ENCODE peak calls at places on chromosomes 1 and 21, in ten cellular contexts. N is fibroblast of lung, I is breast epithelium, Y is psoas muscle, G is IMR-90, R is left ventricle myocardium inferior, H is dorsolateral prefrontal cortex, E is HL-60, T is cardiac muscle cell, M is uterus. A is an unnamed sample.

GRCh38 chr1:219088778-219089557 is 84.7 kb upstream of the LYPLAL1 start:
- DNase-seq in N (peak), I (no peak), Y (peak), G (peak), R (peak), H (no peak), E (peak), T (no peak), M (peak), A (no peak)

GRCh38 chr1:68231627-68232303 is 558 bp downstream of the WLS start:
- DNase-seq in N (peak), I (peak), Y (peak), G (peak), R (peak), H (no peak), E (no peak), T (peak), M (peak), A (no peak)

GRCh38 chr1:19664453-19665043 is at the start of gene HTR6:
- DNase-seq in N (no peak), I (no peak), Y (no peak), G (no peak), R (no peak), H (no peak), E (no peak), T (peak), M (no peak), A (peak)

GRCh38 chr1:156496211-156496761 is 4.3 kb downstream of the MEF2D start:
- DNase-seq in N (no peak), I (no peak), Y (no peak), G (peak), R (no peak), H (no peak), E (peak), T (no peak), M (peak), A (no peak)

GRCh38 chr1:197598935-197599334 is 176.3 kb downstream of the DENND1B start:
- DNase-seq in N (no peak), I (no peak), Y (no peak), G (no peak), R (no peak), H (no peak), E (no peak), T (no peak), M (no peak), A (no peak)

GRCh38 chr1:88540255-88540654 is 143.8 kb upstream of the PKN2 start:
- DNase-seq in N (no peak), I (no peak), Y (no peak), G (no peak), R (no peak), H (no peak), E (no peak), T (no peak), M (no peak), A (no peak)

GRCh38 chr1:11314959-11315358 is 42.0 kb downstream of the UBIAD1 start:
- DNase-seq in N (no peak), I (no peak), Y (no peak), G (no peak), R (no peak), H (peak), E (no peak), T (no peak), M (peak), A (no peak)

GRCh38 chr1:18091660-18092446 is 15.7 kb upstream of the IGSF21 start:
- DNase-seq in N (peak), I (no peak), Y (peak), G (peak), R (no peak), H (no peak), E (no peak), T (no peak), M (no peak), A (no peak)

GRCh38 chr1:27596261-27596660 is 7.7 kb downstream of the AHDC1 start:
- DNase-seq in N (no peak), I (no peak), Y (no peak), G (no peak), R (no peak), H (no peak), E (no peak), T (no peak), M (no peak), A (no peak)

GRCh38 chr1:163082971-163083370 is 13.8 kb downstream of the RGS4 start:
- DNase-seq in N (peak), I (no peak), Y (no peak), G (no peak), R (peak), H (no peak), E (no peak), T (no peak), M (peak), A (no peak)

GRCh38 chr1:30757196-30757949 is at the start of gene LAPTM5:
- DNase-seq in N (peak), I (no peak), Y (peak), G (no peak), R (peak), H (no peak), E (no peak), T (no peak), M (no peak), A (peak)

GRCh38 chr1:77447669-77448068 is 165.8 kb downstream of the AK5 start:
- DNase-seq in N (no peak), I (no peak), Y (no peak), G (no peak), R (no peak), H (no peak), E (no peak), T (no peak), M (no peak), A (no peak)

GRCh38 chr1:44947060-44947773 is 39.2 kb downstream of the EIF2B3 start:
- DNase-seq in N (peak), I (no peak), Y (no peak), G (peak), R (no peak), H (no peak), E (no peak), T (peak), M (peak), A (no peak)

GRCh38 chr1:11157394-11157793 is 31.8 kb upstream of the ANGPTL7 start:
- DNase-seq in N (no peak), I (no peak), Y (no peak), G (no peak), R (no peak), H (no peak), E (no peak), T (no peak), M (no peak), A (no peak)

GRCh38 chr1:10693497-10694273 is 102.8 kb downstream of the CASZ1 start:
- DNase-seq in N (no peak), I (no peak), Y (peak), G (no peak), R (no peak), H (no peak), E (peak), T (peak), M (no peak), A (peak)

GRCh38 chr1:7447093-7447492 is 324.0 kb upstream of the VAMP3 start:
- DNase-seq in N (no peak), I (no peak), Y (no peak), G (no peak), R (no peak), H (no peak), E (no peak), T (no peak), M (no peak), A (no peak)

GRCh38 chr1:117093091-117093534 is 28.4 kb downstream of the TRIM45 start:
- DNase-seq in N (peak), I (no peak), Y (peak), G (peak), R (no peak), H (no peak), E (no peak), T (peak), M (peak), A (no peak)

GRCh38 chr1:188058801-188059200 is 1230.1 kb downstream of the PLA2G4A start:
- DNase-seq in N (no peak), I (no peak), Y (no peak), G (no peak), R (no peak), H (no peak), E (no peak), T (no peak), M (no peak), A (no peak)

GRCh38 chr1:19815801-19816736 is 986 bp upstream of the RNF186 start:
- DNase-seq in N (no peak), I (no peak), Y (no peak), G (no peak), R (no peak), H (no peak), E (no peak), T (no peak), M (no peak), A (no peak)

GRCh38 chr1:24464378-24464770 is 38.3 kb upstream of the RCAN3 start:
- DNase-seq in N (no peak), I (no peak), Y (no peak), G (peak), R (no peak), H (no peak), E (no peak), T (no peak), M (no peak), A (no peak)

GRCh38 chr1:178749581-178750166 is 24.6 kb downstream of the RALGPS2 start:
- DNase-seq in N (no peak), I (no peak), Y (no peak), G (no peak), R (no peak), H (no peak), E (no peak), T (no peak), M (no peak), A (no peak)

GRCh38 chr1:185681034-185681633 is 53.1 kb upstream of the HMCN1 start:
- DNase-seq in N (peak), I (no peak), Y (no peak), G (peak), R (no peak), H (no peak), E (no peak), T (peak), M (no peak), A (no peak)

GRCh38 chr1:236734141-236734765 is 48.0 kb downstream of the ACTN2 start:
- DNase-seq in N (peak), I (no peak), Y (no peak), G (no peak), R (no peak), H (no peak), E (no peak), T (no peak), M (no peak), A (no peak)

GRCh38 chr1:167800241-167800640 is 78.5 kb downstream of the MPZL1 start:
- DNase-seq in N (no peak), I (no peak), Y (no peak), G (no peak), R (no peak), H (no peak), E (no peak), T (peak), M (no peak), A (no peak)

GRCh38 chr1:200923607-200924006 is 28.9 kb downstream of the INAVA start:
- DNase-seq in N (no peak), I (no peak), Y (no peak), G (peak), R (no peak), H (no peak), E (no peak), T (no peak), M (no peak), A (no peak)

GRCh38 chr21:37383066-37383465 is 16.5 kb downstream of the DYRK1A start:
- DNase-seq in N (no peak), I (no peak), Y (no peak), G (no peak), R (no peak), H (no peak), E (no peak), T (no peak), M (no peak), A (no peak)

DNA sequence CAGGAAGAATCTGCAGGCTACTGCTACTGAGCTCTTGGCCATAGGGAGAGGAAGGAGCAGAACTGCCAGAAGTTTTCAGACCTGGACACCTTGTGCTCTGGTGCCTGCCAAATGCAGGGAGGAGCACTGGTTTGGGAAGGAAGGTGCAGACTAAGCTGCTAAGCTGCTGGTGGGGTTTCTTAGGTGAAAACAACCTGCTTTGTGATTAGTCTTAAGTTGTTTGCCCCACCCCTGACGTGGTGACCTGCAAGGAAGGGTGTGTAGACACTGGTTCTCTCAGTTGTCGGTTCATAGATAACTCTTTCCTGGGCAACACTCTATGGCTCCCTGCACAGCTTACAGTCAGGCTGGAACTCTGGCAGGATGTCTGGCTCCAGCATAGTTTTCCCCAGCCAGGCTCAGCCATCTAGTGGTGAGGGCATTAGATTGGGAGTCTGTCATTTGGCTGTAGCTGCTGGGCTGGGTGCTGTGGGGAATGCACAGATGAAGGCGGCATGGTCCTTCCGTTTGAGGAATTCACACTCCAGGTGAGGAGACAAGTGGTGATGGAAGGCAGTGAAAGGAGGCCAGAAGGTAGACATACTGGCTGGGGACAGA is 10.3 kb upstream of the S100A10 start:
- DNase-seq in N (no peak), I (no peak), Y (no peak), G (no peak), R (no peak), H (no peak), E (no peak), T (no peak), M (no peak), A (no peak)
- TF ChIP-seq CTCF in N (peak), I (no peak), Y (no peak), G (peak), R (peak), H (no peak), E (no peak), T (peak), M (no peak), A (no peak)

DNA sequence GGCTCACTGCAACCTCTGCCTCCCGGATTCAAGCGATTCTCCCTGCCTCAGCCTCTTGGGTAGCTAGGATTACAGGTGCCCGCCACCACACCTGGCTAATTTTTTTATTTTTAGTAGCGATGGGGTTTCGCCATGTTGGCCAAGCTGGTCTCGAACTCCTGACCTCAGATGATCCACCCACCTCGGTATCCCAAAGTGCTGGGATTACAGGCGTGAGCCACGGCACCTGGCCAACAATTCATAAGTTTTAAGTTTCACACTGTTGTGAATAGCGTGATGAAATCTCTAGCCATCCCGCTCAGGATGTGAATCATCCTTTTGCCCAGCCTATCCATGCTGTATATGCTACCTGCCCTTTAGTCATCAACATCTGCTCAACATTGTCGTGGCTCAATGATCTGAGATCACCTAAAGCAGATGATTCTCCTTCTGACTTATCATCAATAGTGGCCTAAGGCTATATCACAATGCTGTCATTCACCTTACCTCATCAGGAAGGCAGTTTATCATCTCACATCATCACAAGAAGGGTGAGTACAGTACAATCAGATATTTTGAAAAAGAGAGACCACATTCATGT is 2.6 kb downstream of the PFDN2 start:
- DNase-seq in N (peak), I (no peak), Y (peak), G (peak), R (no peak), H (no peak), E (peak), T (no peak), M (no peak), A (no peak)
- H3K27ac ChIP-seq in N (peak), I (no peak), Y (peak), G (no peak), R (no peak), H (peak), E (no peak), T (no peak), M (no peak), A (no peak)

GRCh38 chr21:25283720-25284119 is 323.6 kb downstream of the MRPL39 start:
- DNase-seq in N (peak), I (no peak), Y (no peak), G (peak), R (no peak), H (no peak), E (no peak), T (peak), M (no peak), A (no peak)
- TF ChIP-seq CTCF in N (peak), I (no peak), Y (no peak), G (peak), R (no peak), H (no peak), E (no peak), T (peak), M (no peak), A (no peak)

DNA sequence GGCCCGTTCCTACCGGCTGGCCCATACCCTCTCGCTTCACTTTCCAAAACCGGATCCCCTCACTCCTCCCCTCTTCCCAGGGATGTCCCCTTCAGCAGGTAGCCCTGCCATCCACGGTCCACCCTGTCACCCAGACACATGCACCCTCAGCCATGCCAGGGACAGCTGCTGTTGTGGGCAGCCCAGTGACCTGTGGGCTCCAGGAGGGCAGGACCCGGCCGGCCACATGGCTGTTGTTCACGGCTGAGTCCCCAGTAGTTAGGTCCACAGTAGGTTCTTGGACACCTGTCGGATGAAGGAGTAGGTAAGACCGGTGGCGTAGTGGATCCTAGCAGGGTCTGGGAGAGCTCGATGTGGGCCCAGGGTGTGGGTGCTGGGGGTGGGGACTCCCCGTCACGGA is 12.5 kb downstream of the SPSB1 start:
- DNase-seq in N (no peak), I (no peak), Y (no peak), G (no peak), R (no peak), H (no peak), E (no peak), T (no peak), M (no peak), A (no peak)
- H3K27ac ChIP-seq in N (no peak), I (no peak), Y (no peak), G (no peak), R (no peak), H (no peak), E (no peak), T (no peak), M (peak), A (no peak)

DNA sequence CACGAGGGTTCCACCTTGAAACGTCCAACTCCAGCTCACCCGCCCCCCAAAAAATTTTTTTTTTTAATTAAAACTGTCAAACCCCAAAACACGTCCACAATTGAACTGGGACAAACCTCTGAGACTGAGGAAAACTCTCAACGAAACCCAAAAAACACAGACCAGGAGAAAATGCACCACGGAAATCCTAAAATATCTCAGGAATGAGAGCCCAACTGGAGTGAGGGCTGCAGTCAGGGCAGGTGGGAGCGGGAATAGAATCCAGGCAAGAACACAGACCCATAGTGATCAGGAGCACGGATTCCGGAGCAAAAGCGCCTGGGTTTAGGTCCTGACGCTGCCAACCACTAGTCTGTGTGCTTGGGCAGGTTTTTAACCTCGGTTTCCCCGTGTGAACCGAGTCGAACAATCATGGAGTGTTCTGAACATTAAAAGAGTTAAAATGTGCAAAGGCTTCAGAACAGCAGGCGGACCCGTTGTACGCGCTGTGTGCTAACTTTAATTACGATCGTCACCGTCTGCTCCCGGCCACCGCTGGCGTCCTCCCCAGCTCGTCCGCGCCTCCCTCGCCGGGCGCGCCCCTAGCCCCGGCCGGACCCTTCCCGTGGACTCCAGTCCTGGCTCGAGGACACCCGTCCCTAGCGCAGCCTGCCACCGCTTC is 624 bp downstream of the ARHGAP29 start:
- DNase-seq in N (peak), I (peak), Y (peak), G (peak), R (peak), H (no peak), E (no peak), T (peak), M (peak), A (no peak)
- TF ChIP-seq CTCF in N (peak), I (peak), Y (peak), G (peak), R (peak), H (no peak), E (no peak), T (peak), M (no peak), A (no peak)

GRCh38 chr1:13794231-13795187 is 94.5 kb downstream of the PRDM2 start:
- DNase-seq in N (no peak), I (no peak), Y (no peak), G (no peak), R (no peak), H (no peak), E (no peak), T (no peak), M (no peak), A (no peak)
- H3K27ac ChIP-seq in N (no peak), I (no peak), Y (peak), G (no peak), R (peak), H (peak), E (no peak), T (no peak), M (no peak), A (no peak)